ENCODE peak calls at places on chromosomes 11 and 22, in six cellular contexts. H is stomach; I is kidney; P is CD8-positive, alpha-beta memory T cell; W is left ventricle myocardium superior; X is mucosa of gallbladder. M is an unnamed sample.

GRCh38 chr11:110029714-110030113 is 63.5 kb upstream of the ZC3H12C start:
- DNase-seq in P (no peak), X (no peak), H (no peak), I (no peak), W (no peak), M (no peak)

GRCh38 chr11:120112174-120112796 is 25.6 kb downstream of the TRIM29 start:
- DNase-seq in H (no peak), X (no peak), W (no peak), I (no peak), P (no peak), M (no peak)

GRCh38 chr22:48237466-48237865 is 1475.0 kb downstream of the TBC1D22A start:
- DNase-seq in X (no peak), I (no peak), P (no peak), H (peak; percentile 13), W (no peak), M (no peak)

GRCh38 chr11:8265681-8266241 is 2.1 kb upstream of the LMO1 start:
- DNase-seq in X (no peak), W (no peak), I (peak; percentile 46), P (no peak), H (no peak), M (no peak)

GRCh38 chr22:22818861-22819855 is 68.5 kb upstream of the IGLL5 start:
- DNase-seq in I (peak; percentile 65), X (no peak), H (no peak), P (no peak), W (no peak), M (no peak)

GRCh38 chr22:43197271-43197941 is 10.5 kb upstream of the TTLL12 start:
- DNase-seq in I (peak; percentile 60), X (no peak), W (peak; percentile 29), H (no peak), P (no peak), M (no peak)

GRCh38 chr22:16949561-16949960 is 58.5 kb downstream of the GAB4 start:
- DNase-seq in X (no peak), I (no peak), W (no peak), P (no peak), H (no peak), M (no peak)

GRCh38 chr11:65896009-65896999 is 3.9 kb downstream of the FOSL1 start:
- DNase-seq in H (no peak), P (no peak), X (no peak), I (no peak), W (peak; percentile 27), M (no peak)

GRCh38 chr11:93032580-93032979 is 63.1 kb downstream of the MTNR1B start:
- DNase-seq in I (no peak), X (no peak), W (no peak), P (no peak), H (no peak), M (no peak)

GRCh38 chr11:46272816-46273427 is 4.5 kb upstream of the CREB3L1 start:
- DNase-seq in W (peak; percentile 79), H (peak; percentile 72), I (no peak), P (no peak), X (peak; percentile 54), M (peak; percentile 77)

GRCh38 chr11:80297808-80298460 is 857.1 kb upstream of the TENM4 start:
- DNase-seq in H (no peak), W (no peak), P (no peak), X (no peak), I (no peak), M (no peak)

GRCh38 chr11:70772950-70773349 is 374.6 kb downstream of the CTTN start:
- DNase-seq in W (no peak), I (no peak), P (no peak), X (no peak), H (no peak), M (no peak)

GRCh38 chr11:110305169-110306018 is 9.0 kb upstream of the RDX start:
- DNase-seq in H (no peak), P (no peak), X (no peak), W (no peak), I (no peak), M (no peak)

GRCh38 chr22:27348634-27349033 is 452.9 kb downstream of the MN1 start:
- DNase-seq in W (no peak), P (no peak), H (no peak), I (no peak), X (no peak), M (no peak)

GRCh38 chr11:7143908-7144307 is 55.1 kb downstream of the RBMXL2 start:
- DNase-seq in I (no peak), H (no peak), P (no peak), W (no peak), X (no peak), M (no peak)

M was measured in left ventricle myocardium inferior.